ENCODE peak calls at places on chromosomes 4 and X, in nine cellular contexts. E is epithelial cell of proximal tubule; M is epithelial cell of esophagus; W is CD8-positive, alpha-beta T cell; Z is H7; T is NCI-H510A; F is NCI-H1436; D is activated CD4-positive, alpha-beta T cell treated with anti-CD3 and anti-CD28 coated beads, Interleukin-2, amount 50 U/mL, for 24 hours; P is lung microvascular endothelial cell. G is an unnamed sample.

GRCh38 chr4:1504786-1505500 is 98.7 kb upstream of the NKX1-1 start:
- DNase-seq in E (no peak), M (no peak), W (no peak), Z (peak; percentile 46), T (no peak), F (no peak), D (no peak), P (no peak), G (no peak)

GRCh38 chrX:11010476-11010875 is 100.7 kb upstream of the HCCS start:
- DNase-seq in E (no peak), M (peak; percentile 54), W (no peak), Z (no peak), T (no peak), F (no peak), D (no peak), P (no peak), G (no peak)

GRCh38 chrX:147912093-147912801 is 528 bp downstream of the FMR1 start:
- DNase-seq in E (no peak), M (peak; percentile 39), W (peak; percentile 62), Z (peak; percentile 52), T (peak; percentile 4), F (peak; percentile 32), D (no peak), P (peak; percentile 22), G (peak; percentile 32)

GRCh38 chr4:108794136-108794535 is 31.3 kb upstream of the ETNPPL start:
- DNase-seq in E (peak; percentile 40), M (peak; percentile 33), W (no peak), Z (no peak), T (no peak), F (no peak), D (no peak), P (no peak), G (no peak)

GRCh38 chr4:25790024-25790423 is 72.8 kb downstream of the SEL1L3 start:
- DNase-seq in E (no peak), M (no peak), W (no peak), Z (no peak), T (peak; percentile 49), F (no peak), D (no peak), P (no peak), G (no peak)

GRCh38 chr4:105895324-105895608 is at the start of gene NPNT:
- DNase-seq in E (no peak), M (no peak), W (no peak), Z (peak; percentile 64), T (peak; percentile 50), F (peak; percentile 70), D (no peak), P (no peak), G (peak; percentile 61)

GRCh38 chr4:109658871-109659410 is 44.3 kb downstream of the CASP6 start:
- DNase-seq in E (no peak), M (peak; percentile 24), W (no peak), Z (no peak), T (no peak), F (no peak), D (no peak), P (peak; percentile 70), G (no peak)

GRCh38 chr4:88759039-88759631 is 61.5 kb upstream of the NAP1L5 start:
- DNase-seq in E (no peak), M (peak; percentile 76), W (no peak), Z (no peak), T (no peak), F (no peak), D (no peak), P (no peak), G (no peak)

GRCh38 chrX:68511255-68511654 is 12.4 kb downstream of the YIPF6 start:
- DNase-seq in E (no peak), M (peak; percentile 44), W (no peak), Z (peak; percentile 39), T (no peak), F (peak; percentile 34), D (peak; percentile 21), P (peak; percentile 71), G (peak; percentile 25)

GRCh38 chrX:135436966-135437866 is 15.5 kb downstream of the SMIM10L2A start:
- DNase-seq in E (no peak), M (no peak), W (no peak), Z (peak; percentile 43), T (no peak), F (no peak), D (no peak), P (no peak), G (no peak)

GRCh38 chr4:103111598-103111997 is 12.0 kb upstream of the BDH2 start:
- DNase-seq in E (no peak), M (no peak), W (no peak), Z (no peak), T (no peak), F (no peak), D (no peak), P (no peak), G (no peak)

GRCh38 chrX:101195442-101196173 is 24.0 kb upstream of the DRP2 start:
- DNase-seq in E (no peak), M (no peak), W (no peak), Z (no peak), T (no peak), F (no peak), D (no peak), P (no peak), G (no peak)

GRCh38 chrX:39196192-39197102 is 395.2 kb downstream of the MID1IP1 start:
- DNase-seq in E (no peak), M (peak; percentile 46), W (peak; percentile 58), Z (no peak), T (peak; percentile 16), F (peak; percentile 80), D (peak; percentile 57), P (no peak), G (peak; percentile 62)

GRCh38 chr4:98546910-98547544 is 111.4 kb downstream of the TSPAN5 start:
- DNase-seq in E (no peak), M (no peak), W (no peak), Z (peak; percentile 41), T (no peak), F (no peak), D (no peak), P (peak; percentile 66), G (no peak)

GRCh38 chr4:143183513-143184216 is 1.1 kb upstream of the USP38 start:
- DNase-seq in E (peak; percentile 20), M (no peak), W (no peak), Z (no peak), T (no peak), F (no peak), D (no peak), P (no peak), G (no peak)

GRCh38 chrX:17669891-17670290 is 67.4 kb upstream of the SCML1 start:
- DNase-seq in E (no peak), M (no peak), W (no peak), Z (no peak), T (no peak), F (no peak), D (no peak), P (no peak), G (no peak)

GRCh38 chr4:166459616-166460015 is 586.6 kb downstream of the TLL1 start:
- DNase-seq in E (no peak), M (no peak), W (no peak), Z (no peak), T (no peak), F (no peak), D (no peak), P (no peak), G (no peak)

GRCh38 chr4:136690363-136690762 is 841.9 kb downstream of the PCDH18 start:
- DNase-seq in E (no peak), M (peak; percentile 36), W (no peak), Z (no peak), T (no peak), F (no peak), D (no peak), P (no peak), G (no peak)

GRCh38 chrX:133749370-133749769 is 236.0 kb downstream of the GPC3 start:
- DNase-seq in E (no peak), M (no peak), W (no peak), Z (peak; percentile 6), T (no peak), F (no peak), D (no peak), P (no peak), G (no peak)

GRCh38 chr4:174244441-174244840 is 39.0 kb downstream of the FBXO8 start:
- DNase-seq in E (no peak), M (peak; percentile 61), W (no peak), Z (no peak), T (no peak), F (no peak), D (no peak), P (no peak), G (no peak)

GRCh38 chrX:30592846-30593245 is 15.3 kb upstream of the TASL start:
- DNase-seq in E (no peak), M (no peak), W (no peak), Z (no peak), T (no peak), F (no peak), D (no peak), P (peak; percentile 2), G (no peak)

GRCh38 chrX:13235930-13236329 is 83.9 kb downstream of the ATXN3L start:
- DNase-seq in E (no peak), M (no peak), W (no peak), Z (no peak), T (no peak), F (no peak), D (no peak), P (no peak), G (no peak)

GRCh38 chr4:71441186-71442169 is 102.7 kb downstream of the SLC4A4 start:
- DNase-seq in E (peak; percentile 20), M (peak; percentile 64), W (no peak), Z (no peak), T (no peak), F (no peak), D (no peak), P (no peak), G (no peak)

GRCh38 chrX:40154229-40154852 is 56.6 kb upstream of the BCOR start:
- DNase-seq in E (no peak), M (no peak), W (no peak), Z (peak; percentile 93), T (peak; percentile 55), F (peak; percentile 68), D (no peak), P (no peak), G (peak; percentile 28)

GRCh38 chrX:10582215-10582733 is 38.1 kb downstream of the MID1 start:
- DNase-seq in E (no peak), M (peak; percentile 22), W (no peak), Z (no peak), T (no peak), F (no peak), D (no peak), P (no peak), G (no peak)

GRCh38 chrX:127389900-127390299 is 570.4 kb downstream of the PRR32 start:
- DNase-seq in E (no peak), M (no peak), W (no peak), Z (no peak), T (no peak), F (no peak), D (no peak), P (no peak), G (no peak)

GRCh38 chr4:7364979-7365378 is 69.8 kb downstream of the PSAPL1 start:
- DNase-seq in E (no peak), M (no peak), W (no peak), Z (no peak), T (no peak), F (no peak), D (no peak), P (no peak), G (no peak)

GRCh38 chr4:44629280-44629866 is 22.1 kb downstream of the YIPF7 start:
- DNase-seq in E (no peak), M (peak; percentile 65), W (no peak), Z (peak; percentile 30), T (peak; percentile 10), F (peak; percentile 2), D (peak; percentile 35), P (peak; percentile 68), G (peak; percentile 42)

GRCh38 chr4:169030575-169030982 is 20.5 kb upstream of the CBR4 start:
- DNase-seq in E (no peak), M (no peak), W (no peak), Z (no peak), T (no peak), F (no peak), D (no peak), P (no peak), G (no peak)

GRCh38 chr4:1099270-1099669 is 14.1 kb downstream of the RNF212 start:
- DNase-seq in E (no peak), M (no peak), W (no peak), Z (peak; percentile 22), T (no peak), F (no peak), D (no peak), P (no peak), G (no peak)

GRCh38 chr4:22897520-22898108 is 204.9 kb downstream of the GBA3 start:
- DNase-seq in E (no peak), M (peak; percentile 42), W (no peak), Z (peak; percentile 47), T (no peak), F (no peak), D (peak; percentile 5), P (peak; percentile 31), G (peak; percentile 31)

G was measured in GM20000.